ENCODE peak calls at places on chromosomes 3 and 15, in eight cellular contexts. One of them, this sample, is unnamed.

GRCh38 chr15:62958528-62958927 is 84.0 kb upstream of the TPM1 start:
- DNase-seq in coronary artery: no peak
- DNase-seq in left lobe of liver: peak
- DNase-seq in fibroblast of villous mesenchyme: no peak
- DNase-seq in fibroblast of lung: no peak
- DNase-seq in HS-5: no peak
- DNase-seq in AG09319: peak
- DNase-seq in endothelial cell of umbilical vein: no peak
- DNase-seq in this sample: no peak

GRCh38 chr3:89490129-89490528 is 382.7 kb downstream of the EPHA3 start:
- DNase-seq in coronary artery: no peak
- DNase-seq in left lobe of liver: no peak
- DNase-seq in fibroblast of villous mesenchyme: no peak
- DNase-seq in endothelial cell of umbilical vein: no peak
- DNase-seq in AG09319: no peak
- DNase-seq in HS-5: no peak
- DNase-seq in fibroblast of lung: no peak
- DNase-seq in this sample: no peak

GRCh38 chr3:9384141-9384828 is 13.1 kb upstream of the SETD5 start:
- DNase-seq in fibroblast of villous mesenchyme: no peak
- DNase-seq in AG09319: no peak
- DNase-seq in fibroblast of lung: peak
- DNase-seq in HS-5: no peak
- DNase-seq in left lobe of liver: no peak
- DNase-seq in coronary artery: no peak
- DNase-seq in endothelial cell of umbilical vein: no peak
- DNase-seq in this sample: no peak

GRCh38 chr15:60814855-60815254 is 335.9 kb upstream of the ICE2 start:
- DNase-seq in endothelial cell of umbilical vein: no peak
- DNase-seq in fibroblast of villous mesenchyme: no peak
- DNase-seq in HS-5: no peak
- DNase-seq in AG09319: no peak
- DNase-seq in fibroblast of lung: no peak
- DNase-seq in coronary artery: no peak
- DNase-seq in left lobe of liver: no peak
- DNase-seq in this sample: no peak

GRCh38 chr3:151224268-151224909 is 21.4 kb upstream of the GPR171 start:
- DNase-seq in HS-5: no peak
- DNase-seq in fibroblast of villous mesenchyme: no peak
- DNase-seq in left lobe of liver: no peak
- DNase-seq in AG09319: no peak
- DNase-seq in fibroblast of lung: no peak
- DNase-seq in coronary artery: no peak
- DNase-seq in endothelial cell of umbilical vein: no peak
- DNase-seq in this sample: no peak

GRCh38 chr15:86278586-86278985 is 198.9 kb downstream of the AGBL1 start:
- DNase-seq in fibroblast of villous mesenchyme: no peak
- DNase-seq in fibroblast of lung: no peak
- DNase-seq in left lobe of liver: no peak
- DNase-seq in coronary artery: no peak
- DNase-seq in endothelial cell of umbilical vein: no peak
- DNase-seq in AG09319: no peak
- DNase-seq in HS-5: no peak
- DNase-seq in this sample: no peak

GRCh38 chr15:34808016-34808415 is 12.7 kb upstream of the ACTC1 start:
- DNase-seq in left lobe of liver: no peak
- DNase-seq in fibroblast of lung: peak
- DNase-seq in coronary artery: no peak
- DNase-seq in AG09319: no peak
- DNase-seq in HS-5: no peak
- DNase-seq in fibroblast of villous mesenchyme: no peak
- DNase-seq in endothelial cell of umbilical vein: no peak
- DNase-seq in this sample: no peak

GRCh38 chr15:55588070-55588817 is at the start of gene PYGO1:
- DNase-seq in left lobe of liver: peak
- DNase-seq in coronary artery: peak
- DNase-seq in HS-5: no peak
- DNase-seq in fibroblast of villous mesenchyme: peak
- DNase-seq in endothelial cell of umbilical vein: peak
- DNase-seq in AG09319: peak
- DNase-seq in fibroblast of lung: peak
- DNase-seq in this sample: peak

GRCh38 chr3:160150525-160150924 is 74.7 kb upstream of the C3orf80 start:
- DNase-seq in left lobe of liver: no peak
- DNase-seq in endothelial cell of umbilical vein: peak
- DNase-seq in fibroblast of villous mesenchyme: no peak
- DNase-seq in fibroblast of lung: peak
- DNase-seq in coronary artery: no peak
- DNase-seq in AG09319: no peak
- DNase-seq in HS-5: peak
- DNase-seq in this sample: no peak

GRCh38 chr3:151011427-151011826 is 38.9 kb upstream of the CLRN1 start:
- DNase-seq in coronary artery: no peak
- DNase-seq in HS-5: peak
- DNase-seq in left lobe of liver: no peak
- DNase-seq in endothelial cell of umbilical vein: peak
- DNase-seq in fibroblast of lung: peak
- DNase-seq in AG09319: no peak
- DNase-seq in fibroblast of villous mesenchyme: peak
- DNase-seq in this sample: peak

GRCh38 chr3:64055076-64055475 is 31.8 kb upstream of the PSMD6 start:
- DNase-seq in AG09319: no peak
- DNase-seq in coronary artery: no peak
- DNase-seq in endothelial cell of umbilical vein: peak
- DNase-seq in HS-5: no peak
- DNase-seq in left lobe of liver: no peak
- DNase-seq in fibroblast of lung: no peak
- DNase-seq in fibroblast of villous mesenchyme: no peak
- DNase-seq in this sample: no peak

GRCh38 chr3:77514766-77515165 is 474.9 kb downstream of the ROBO2 start:
- DNase-seq in HS-5: no peak
- DNase-seq in left lobe of liver: no peak
- DNase-seq in AG09319: no peak
- DNase-seq in coronary artery: no peak
- DNase-seq in endothelial cell of umbilical vein: no peak
- DNase-seq in fibroblast of villous mesenchyme: no peak
- DNase-seq in fibroblast of lung: no peak
- DNase-seq in this sample: no peak

GRCh38 chr3:161273589-161274218 is 52.6 kb downstream of the NMD3 start:
- DNase-seq in AG09319: no peak
- DNase-seq in fibroblast of lung: peak
- DNase-seq in fibroblast of villous mesenchyme: peak
- DNase-seq in coronary artery: no peak
- DNase-seq in left lobe of liver: no peak
- DNase-seq in endothelial cell of umbilical vein: peak
- DNase-seq in HS-5: no peak
- DNase-seq in this sample: peak

GRCh38 chr3:55897573-55898224 is 410.6 kb upstream of the WNT5A start:
- DNase-seq in HS-5: no peak
- DNase-seq in fibroblast of lung: peak
- DNase-seq in AG09319: no peak
- DNase-seq in fibroblast of villous mesenchyme: peak
- DNase-seq in left lobe of liver: no peak
- DNase-seq in endothelial cell of umbilical vein: peak
- DNase-seq in coronary artery: no peak
- DNase-seq in this sample: peak

GRCh38 chr15:57272770-57273357 is 103.4 kb upstream of the CGNL1 start:
- DNase-seq in endothelial cell of umbilical vein: no peak
- DNase-seq in fibroblast of lung: no peak
- DNase-seq in AG09319: no peak
- DNase-seq in fibroblast of villous mesenchyme: no peak
- DNase-seq in coronary artery: no peak
- DNase-seq in HS-5: no peak
- DNase-seq in left lobe of liver: no peak
- DNase-seq in this sample: no peak

GRCh38 chr3:94453864-94454263 is 391.0 kb downstream of the NSUN3 start:
- DNase-seq in HS-5: no peak
- DNase-seq in endothelial cell of umbilical vein: no peak
- DNase-seq in left lobe of liver: no peak
- DNase-seq in coronary artery: no peak
- DNase-seq in fibroblast of villous mesenchyme: no peak
- DNase-seq in fibroblast of lung: peak
- DNase-seq in AG09319: no peak
- DNase-seq in this sample: no peak

GRCh38 chr3:76565496-76566210 is 474.2 kb upstream of the ROBO2 start:
- DNase-seq in left lobe of liver: no peak
- DNase-seq in fibroblast of villous mesenchyme: no peak
- DNase-seq in fibroblast of lung: no peak
- DNase-seq in coronary artery: no peak
- DNase-seq in HS-5: no peak
- DNase-seq in endothelial cell of umbilical vein: no peak
- DNase-seq in AG09319: no peak
- DNase-seq in this sample: no peak

GRCh38 chr3:54659347-54659746 is 268.5 kb downstream of the LRTM1 start:
- DNase-seq in coronary artery: no peak
- DNase-seq in left lobe of liver: no peak
- DNase-seq in HS-5: no peak
- DNase-seq in fibroblast of lung: no peak
- DNase-seq in endothelial cell of umbilical vein: no peak
- DNase-seq in fibroblast of villous mesenchyme: no peak
- DNase-seq in AG09319: no peak
- DNase-seq in this sample: no peak

GRCh38 chr15:76994001-76994400 is 925 bp upstream of the PSTPIP1 start:
- DNase-seq in HS-5: no peak
- DNase-seq in coronary artery: no peak
- DNase-seq in left lobe of liver: peak
- DNase-seq in fibroblast of lung: no peak
- DNase-seq in fibroblast of villous mesenchyme: peak
- DNase-seq in AG09319: no peak
- DNase-seq in endothelial cell of umbilical vein: no peak
- DNase-seq in this sample: no peak

GRCh38 chr3:128187495-128187894 is 34.2 kb downstream of the EEFSEC start:
- DNase-seq in coronary artery: no peak
- DNase-seq in fibroblast of lung: no peak
- DNase-seq in fibroblast of villous mesenchyme: no peak
- DNase-seq in AG09319: no peak
- DNase-seq in left lobe of liver: no peak
- DNase-seq in endothelial cell of umbilical vein: no peak
- DNase-seq in HS-5: no peak
- DNase-seq in this sample: no peak

GRCh38 chr3:30475809-30476178 is 130.6 kb upstream of the TGFBR2 start:
- DNase-seq in coronary artery: no peak
- DNase-seq in fibroblast of lung: no peak
- DNase-seq in HS-5: no peak
- DNase-seq in AG09319: no peak
- DNase-seq in endothelial cell of umbilical vein: no peak
- DNase-seq in fibroblast of villous mesenchyme: no peak
- DNase-seq in left lobe of liver: no peak
- DNase-seq in this sample: no peak

GRCh38 chr3:34183581-34184313 is 385.3 kb downstream of the PDCD6IP start:
- DNase-seq in fibroblast of lung: no peak
- DNase-seq in endothelial cell of umbilical vein: no peak
- DNase-seq in fibroblast of villous mesenchyme: no peak
- DNase-seq in AG09319: no peak
- DNase-seq in coronary artery: no peak
- DNase-seq in left lobe of liver: no peak
- DNase-seq in HS-5: no peak
- DNase-seq in this sample: no peak

GRCh38 chr3:102069211-102069662 is 219.9 kb downstream of the NFKBIZ start:
- DNase-seq in left lobe of liver: no peak
- DNase-seq in coronary artery: no peak
- DNase-seq in endothelial cell of umbilical vein: peak
- DNase-seq in HS-5: peak
- DNase-seq in AG09319: no peak
- DNase-seq in fibroblast of lung: peak
- DNase-seq in fibroblast of villous mesenchyme: peak
- DNase-seq in this sample: peak

GRCh38 chr15:45635191-45635638 is 386 bp downstream of the SQOR start:
- DNase-seq in AG09319: no peak
- DNase-seq in left lobe of liver: peak
- DNase-seq in endothelial cell of umbilical vein: no peak
- DNase-seq in fibroblast of lung: no peak
- DNase-seq in HS-5: no peak
- DNase-seq in coronary artery: peak
- DNase-seq in fibroblast of villous mesenchyme: no peak
- DNase-seq in this sample: peak

GRCh38 chr3:183087184-183087583 is 12.1 kb downstream of the MCCC1 start:
- DNase-seq in left lobe of liver: no peak
- DNase-seq in HS-5: no peak
- DNase-seq in fibroblast of villous mesenchyme: no peak
- DNase-seq in fibroblast of lung: no peak
- DNase-seq in endothelial cell of umbilical vein: no peak
- DNase-seq in AG09319: no peak
- DNase-seq in coronary artery: no peak
- DNase-seq in this sample: no peak

GRCh38 chr3:10373686-10374261 is 52.9 kb upstream of the SEC13 start:
- DNase-seq in AG09319: no peak
- DNase-seq in HS-5: no peak
- DNase-seq in fibroblast of lung: peak
- DNase-seq in endothelial cell of umbilical vein: no peak
- DNase-seq in fibroblast of villous mesenchyme: peak
- DNase-seq in coronary artery: no peak
- DNase-seq in left lobe of liver: no peak
- DNase-seq in this sample: no peak

GRCh38 chr15:91857772-91858171 is 4.3 kb downstream of the SLCO3A1 start:
- DNase-seq in AG09319: no peak
- DNase-seq in fibroblast of lung: no peak
- DNase-seq in HS-5: no peak
- DNase-seq in fibroblast of villous mesenchyme: no peak
- DNase-seq in left lobe of liver: no peak
- DNase-seq in coronary artery: no peak
- DNase-seq in endothelial cell of umbilical vein: no peak
- DNase-seq in this sample: no peak

GRCh38 chr15:44682211-44682610 is 18.7 kb upstream of the SPG11 start:
- DNase-seq in coronary artery: no peak
- DNase-seq in left lobe of liver: no peak
- DNase-seq in HS-5: no peak
- DNase-seq in fibroblast of lung: no peak
- DNase-seq in fibroblast of villous mesenchyme: no peak
- DNase-seq in AG09319: no peak
- DNase-seq in endothelial cell of umbilical vein: no peak
- DNase-seq in this sample: no peak

GRCh38 chr3:15794303-15794771 is 3.4 kb downstream of the ANKRD28 start:
- DNase-seq in fibroblast of lung: peak
- DNase-seq in left lobe of liver: no peak
- DNase-seq in endothelial cell of umbilical vein: peak
- DNase-seq in HS-5: no peak
- DNase-seq in coronary artery: no peak
- DNase-seq in fibroblast of villous mesenchyme: peak
- DNase-seq in AG09319: no peak
- DNase-seq in this sample: no peak

GRCh38 chr3:126421573-126422119 is 26.9 kb downstream of the CFAP100 start:
- DNase-seq in left lobe of liver: no peak
- DNase-seq in fibroblast of lung: no peak
- DNase-seq in coronary artery: peak
- DNase-seq in endothelial cell of umbilical vein: no peak
- DNase-seq in HS-5: no peak
- DNase-seq in AG09319: no peak
- DNase-seq in fibroblast of villous mesenchyme: no peak
- DNase-seq in this sample: no peak

GRCh38 chr15:40161693-40162401 is 978 bp downstream of the BUB1B start:
- DNase-seq in endothelial cell of umbilical vein: no peak
- DNase-seq in AG09319: no peak
- DNase-seq in fibroblast of lung: no peak
- DNase-seq in fibroblast of villous mesenchyme: no peak
- DNase-seq in coronary artery: no peak
- DNase-seq in HS-5: no peak
- DNase-seq in left lobe of liver: no peak
- DNase-seq in this sample: no peak

GRCh38 chr15:96264801-96265515 is 65.5 kb upstream of the NR2F2 start:
- DNase-seq in fibroblast of villous mesenchyme: no peak
- DNase-seq in AG09319: no peak
- DNase-seq in coronary artery: no peak
- DNase-seq in HS-5: no peak
- DNase-seq in left lobe of liver: no peak
- DNase-seq in endothelial cell of umbilical vein: no peak
- DNase-seq in fibroblast of lung: peak
- DNase-seq in this sample: no peak

GRCh38 chr3:58462829-58463180 is 29.1 kb upstream of the KCTD6 start:
- DNase-seq in left lobe of liver: no peak
- DNase-seq in coronary artery: no peak
- DNase-seq in AG09319: no peak
- DNase-seq in HS-5: no peak
- DNase-seq in fibroblast of lung: no peak
- DNase-seq in endothelial cell of umbilical vein: no peak
- DNase-seq in fibroblast of villous mesenchyme: no peak
- DNase-seq in this sample: no peak

GRCh38 chr3:156635034-156635433 is 39.4 kb upstream of the TIPARP start:
- DNase-seq in AG09319: no peak
- DNase-seq in HS-5: no peak
- DNase-seq in coronary artery: no peak
- DNase-seq in endothelial cell of umbilical vein: no peak
- DNase-seq in left lobe of liver: no peak
- DNase-seq in fibroblast of lung: no peak
- DNase-seq in fibroblast of villous mesenchyme: no peak
- DNase-seq in this sample: no peak

This sample was measured in A673.